ENCODE peak calls at places on chromosomes 2 and 18, in seven cellular contexts. V is esophagus muscularis mucosa, U is A549, D is body of pancreas, X is HCT116, G is adrenal gland, I is heart left ventricle. J is an unnamed sample.

GRCh38 chr2:64019975-64020281 is 700 bp upstream of the VPS54 start:
- DNase-seq in X (no peak), I (no peak), G (no peak), U (no peak), D (no peak), V (no peak), J (no peak)

GRCh38 chr18:79901665-79902064 is 49.8 kb downstream of the SLC66A2 start:
- DNase-seq in U (no peak), V (no peak), G (no peak), X (no peak), I (no peak), D (no peak), J (no peak)

GRCh38 chr2:215626812-215627281 is 191.0 kb upstream of the FN1 start:
- DNase-seq in V (no peak), D (no peak), I (no peak), X (no peak), G (no peak), U (no peak), J (no peak)

GRCh38 chr2:31228717-31229116 is 5.2 kb upstream of the EHD3 start:
- DNase-seq in X (no peak), I (no peak), D (no peak), G (no peak), V (no peak), U (no peak), J (no peak)

GRCh38 chr2:111900859-111901258 is 2.5 kb downstream of the MERTK start:
- DNase-seq in G (peak), V (peak), I (no peak), X (no peak), U (peak), D (peak), J (no peak)

GRCh38 chr2:212032032-212032431 is 506.6 kb downstream of the ERBB4 start:
- DNase-seq in X (no peak), G (no peak), V (no peak), I (no peak), D (no peak), U (no peak), J (no peak)

GRCh38 chr2:74316616-74317295 is 26.5 kb downstream of the SLC4A5 start:
- DNase-seq in X (no peak), D (no peak), I (no peak), G (no peak), U (no peak), V (no peak), J (no peak)

GRCh38 chr2:241582328-241582727 is 23.8 kb downstream of the BOK start:
- DNase-seq in X (no peak), U (no peak), D (no peak), I (no peak), G (no peak), V (no peak), J (no peak)

GRCh38 chr18:44453505-44453904 is 227.2 kb upstream of the SETBP1 start:
- DNase-seq in D (no peak), G (no peak), I (no peak), X (no peak), V (no peak), U (no peak), J (no peak)

GRCh38 chr2:206160124-206160806 is 570 bp downstream of the EEF1B2 start:
- DNase-seq in I (no peak), V (peak), U (no peak), D (peak), X (no peak), G (peak), J (no peak)

GRCh38 chr2:7034313-7034712 is 117.1 kb downstream of the RNF144A start:
- DNase-seq in I (no peak), D (peak), U (no peak), G (peak), V (no peak), X (no peak), J (no peak)

GRCh38 chr2:20052229-20052871 is 922 bp upstream of the LAPTM4A start:
- DNase-seq in U (peak), D (no peak), V (no peak), X (no peak), G (no peak), I (no peak), J (no peak)

GRCh38 chr2:20501974-20502373 is 55.1 kb downstream of the RHOB start:
- DNase-seq in D (no peak), X (no peak), G (peak), I (no peak), U (peak), V (no peak), J (peak)

GRCh38 chr2:85475801-85476610 is 57.5 kb downstream of the SH2D6 start:
- DNase-seq in X (no peak), G (no peak), I (no peak), D (no peak), U (no peak), V (no peak), J (no peak)

GRCh38 chr2:141392517-141393213 is 738.2 kb downstream of the LRP1B start:
- DNase-seq in X (no peak), G (no peak), U (peak), I (no peak), V (no peak), D (no peak), J (no peak)

GRCh38 chr18:79542876-79543750 is 136.5 kb upstream of the CTDP1 start:
- DNase-seq in V (no peak), X (no peak), I (peak), D (no peak), U (no peak), G (no peak), J (no peak)

GRCh38 chr2:147846382-147847081 is 1.7 kb downstream of the ACVR2A start:
- DNase-seq in U (no peak), D (no peak), I (no peak), G (no peak), V (no peak), X (no peak), J (no peak)

GRCh38 chr2:120436885-120437603 is 91.1 kb downstream of the INHBB start:
- DNase-seq in D (peak), I (no peak), V (no peak), X (peak), U (peak), G (peak), J (no peak)

GRCh38 chr2:9753665-9754531 is 89.4 kb upstream of the TAF1B start:
- DNase-seq in U (no peak), G (no peak), D (no peak), I (no peak), V (no peak), X (no peak), J (no peak)

GRCh38 chr2:33890686-33891085 is 291.6 kb upstream of the FAM98A start:
- DNase-seq in X (no peak), U (no peak), V (no peak), I (no peak), D (no peak), G (no peak), J (no peak)

GRCh38 chr2:218395826-218396687 is 3.6 kb upstream of the CTDSP1 start:
- DNase-seq in I (peak), V (peak), G (peak), D (peak), U (peak), X (peak), J (peak)

GRCh38 chr2:210630904-210631560 is 74.6 kb downstream of the CPS1 start:
- DNase-seq in X (no peak), U (no peak), G (no peak), V (no peak), I (no peak), D (no peak), J (no peak)

GRCh38 chr2:8525582-8526402 is 156.1 kb upstream of the ID2 start:
- DNase-seq in G (peak), V (no peak), X (no peak), U (no peak), D (peak), I (peak), J (peak)

GRCh38 chr2:17717666-17718065 is 35.9 kb downstream of the SMC6 start:
- DNase-seq in U (no peak), I (no peak), X (no peak), G (no peak), V (no peak), D (no peak), J (no peak)

GRCh38 chr2:55408098-55408882 is 11.4 kb downstream of the CCDC88A start:
- DNase-seq in G (no peak), U (no peak), V (no peak), X (no peak), I (no peak), D (no peak), J (no peak)

GRCh38 chr2:148674063-148675020 is 29.8 kb downstream of the EPC2 start:
- DNase-seq in I (no peak), U (peak), V (no peak), X (peak), G (no peak), D (no peak), J (no peak)

GRCh38 chr2:23988371-23988770 is 21.5 kb upstream of the MFSD2B start:
- DNase-seq in U (peak), D (no peak), X (no peak), G (no peak), V (no peak), I (no peak), J (no peak)

GRCh38 chr2:174967693-174968260 is 37.4 kb downstream of the CHN1 start:
- DNase-seq in D (no peak), X (no peak), G (peak), I (no peak), V (no peak), U (no peak), J (no peak)

GRCh38 chr2:86760371-86760770 is 30.3 kb downstream of the CD8A start:
- DNase-seq in I (no peak), X (no peak), U (no peak), G (no peak), D (no peak), V (no peak), J (no peak)

GRCh38 chr2:175111200-175111657 is 56.8 kb downstream of the ATF2 start:
- DNase-seq in G (no peak), X (peak), D (no peak), I (no peak), U (peak), V (no peak), J (no peak)

GRCh38 chr2:156331572-156332451 is 709 bp downstream of the NR4A2 start:
- DNase-seq in X (no peak), I (peak), V (no peak), U (peak), G (peak), D (peak), J (peak)

GRCh38 chr2:37881397-37881796 is 43.7 kb upstream of the RMDN2 start:
- DNase-seq in I (no peak), G (no peak), D (no peak), X (no peak), V (no peak), U (no peak), J (no peak)

GRCh38 chr18:31954349-31954748 is 11.4 kb upstream of the TRAPPC8 start:
- DNase-seq in U (no peak), D (no peak), I (no peak), G (peak), V (no peak), X (no peak), J (no peak)

GRCh38 chr18:47032945-47033344 is 2.5 kb downstream of the ELOA2 start:
- DNase-seq in G (no peak), I (no peak), X (no peak), V (no peak), U (no peak), D (no peak), J (no peak)

GRCh38 chr2:174634130-174635014 is 36.8 kb upstream of the WIPF1 start:
- DNase-seq in I (no peak), G (peak), U (no peak), D (peak), V (no peak), X (no peak), J (no peak)

GRCh38 chr2:157875720-157876065 is 437 bp downstream of the ACVR1 start:
- DNase-seq in I (peak), V (no peak), G (peak), X (no peak), D (peak), U (peak), J (peak)

GRCh38 chr2:157876066-157876770 is at the start of gene ACVR1:
- DNase-seq in X (peak), D (peak), V (peak), I (peak), U (peak), G (peak), J (peak)

GRCh38 chr2:157874278-157874825 is 1.8 kb downstream of the ACVR1 start:
- DNase-seq in V (no peak), D (no peak), I (peak), G (peak), U (no peak), X (no peak), J (peak)

GRCh38 chr2:157876771-157877108 is 610 bp upstream of the ACVR1 start:
- DNase-seq in X (no peak), U (no peak), G (no peak), D (no peak), I (no peak), V (no peak), J (no peak)

DNA sequence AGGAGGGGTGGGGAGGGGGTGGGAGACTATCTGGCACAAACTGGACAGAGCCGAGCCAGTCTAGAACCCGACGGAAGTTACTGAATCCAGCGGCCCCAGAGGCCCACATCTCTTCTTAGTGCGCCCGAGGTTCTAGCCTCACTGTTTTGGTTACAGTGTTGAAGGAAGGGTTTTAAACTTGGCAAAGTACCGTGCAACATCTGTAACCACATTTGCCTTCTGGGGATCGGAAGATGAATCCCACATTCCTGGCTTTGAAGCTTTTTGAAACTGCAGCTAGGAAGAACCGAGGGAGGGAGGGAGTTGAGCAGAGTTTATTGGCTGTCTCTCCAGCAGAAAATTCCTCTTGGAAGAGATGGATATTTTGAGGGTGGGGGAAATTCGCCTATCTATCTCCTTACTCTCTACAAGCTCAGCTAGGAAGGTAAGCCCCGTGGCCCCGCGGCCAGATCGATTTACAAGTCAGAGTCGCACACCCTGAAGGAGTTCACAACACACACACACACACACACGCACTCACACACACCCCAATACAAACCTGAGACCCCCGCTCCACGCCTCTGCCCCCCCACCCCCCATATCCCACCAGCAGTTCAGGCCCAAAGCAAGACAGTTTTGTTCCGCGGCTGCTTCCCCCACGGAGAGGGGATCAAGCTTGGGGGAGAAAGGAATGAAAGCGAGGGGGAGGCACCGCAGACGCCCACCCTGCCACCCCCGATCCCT is 972 bp downstream of the ACVR1 start:
- DNase-seq in D (peak), G (peak), X (no peak), I (peak), V (no peak), U (no peak), J (peak)
- TF ChIP-seq POLR2A in D (no peak), G (no peak), X (no peak), I (no peak), V (no peak), U (no peak), J (no peak)

GRCh38 chr2:231785822-231786176 is 446 bp upstream of the COPS7B start:
- DNase-seq in X (no peak), G (no peak), D (no peak), U (no peak), V (no peak), I (no peak), J (no peak)

GRCh38 chr2:231785413-231785812 is 832 bp upstream of the COPS7B start:
- DNase-seq in D (no peak), G (no peak), V (no peak), I (no peak), X (no peak), U (no peak), J (no peak)

GRCh38 chr2:231781798-231782726 is 980 bp upstream of the PDE6D start:
- DNase-seq in X (peak), D (peak), V (no peak), U (no peak), G (peak), I (no peak), J (no peak)

GRCh38 chr2:231780909-231781797 is at the start of gene PDE6D:
- DNase-seq in G (peak), X (peak), U (peak), D (peak), I (peak), V (peak), J (peak)

GRCh38 chr2:231780123-231780908 is 766 bp downstream of the PDE6D start:
- DNase-seq in I (no peak), V (no peak), G (peak), X (no peak), U (no peak), D (no peak), J (peak)
- H3K27ac ChIP-seq in I (peak), V (peak), G (peak), X (peak), U (peak), D (peak), J (peak)

GRCh38 chr2:61220768-61221167 is 58.8 kb downstream of the C2orf74 start:
- DNase-seq in X (no peak), V (no peak), U (no peak), D (no peak), G (no peak), I (no peak), J (no peak)

GRCh38 chr2:61218817-61219170 is 56.8 kb downstream of the C2orf74 start:
- DNase-seq in I (no peak), V (no peak), U (no peak), X (no peak), G (no peak), D (no peak), J (no peak)

GRCh38 chr2:61222567-61222966 is 60.6 kb downstream of the C2orf74 start:
- DNase-seq in I (no peak), U (no peak), V (no peak), X (no peak), G (no peak), D (no peak), J (no peak)

GRCh38 chr2:61218076-61218816 is 56.3 kb downstream of the C2orf74 start:
- DNase-seq in X (no peak), I (no peak), V (no peak), G (no peak), U (no peak), D (no peak), J (no peak)

GRCh38 chr2:61221819-61222218 is 59.8 kb downstream of the C2orf74 start:
- DNase-seq in U (no peak), X (no peak), G (no peak), V (no peak), D (no peak), I (no peak), J (no peak)
- TF ChIP-seq POLR2A in U (no peak), X (no peak), G (no peak), V (no peak), D (no peak), I (no peak), J (no peak)

DNA sequence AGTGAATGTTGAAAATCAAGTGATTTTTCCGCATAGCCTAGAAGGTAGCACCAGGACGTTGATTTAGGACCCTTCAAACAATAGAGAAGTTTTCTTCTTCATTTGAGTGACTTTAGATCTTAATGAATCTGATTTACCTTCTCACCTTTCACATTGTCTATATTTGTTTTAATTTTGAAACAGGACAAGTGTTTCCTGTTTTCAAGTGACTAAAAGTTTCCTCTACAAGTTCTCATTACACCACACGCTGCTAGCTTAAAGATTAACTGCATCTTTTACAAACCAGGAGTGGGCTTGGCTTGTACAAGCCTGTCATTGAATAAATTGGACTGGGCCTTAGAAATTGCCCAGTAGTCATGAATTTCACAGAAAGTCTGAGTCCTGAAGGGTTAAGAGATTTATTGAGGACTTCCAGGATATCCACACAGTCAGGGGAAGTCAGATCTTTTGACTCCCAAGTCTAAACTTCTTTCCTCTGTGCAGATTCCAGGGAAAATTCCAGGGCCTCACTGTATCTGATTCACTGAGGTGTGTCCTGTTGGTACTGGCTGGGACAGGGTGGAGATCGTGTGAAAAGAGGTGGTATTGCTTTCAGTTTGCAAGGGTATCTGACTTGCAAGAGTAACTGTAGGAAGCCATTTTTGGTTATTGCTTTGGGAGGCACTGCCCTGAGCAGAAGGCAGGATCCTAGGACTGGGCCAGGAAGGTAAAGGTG is 3.4 kb downstream of the SGPP2 start:
- DNase-seq in X (no peak), U (no peak), D (no peak), V (peak), I (no peak), G (no peak), J (no peak)
- H3K27ac ChIP-seq in X (no peak), U (no peak), D (peak), V (no peak), I (no peak), G (no peak), J (no peak)

GRCh38 chr2:240560480-240561324 is 545 bp downstream of the DUSP28 start:
- DNase-seq in G (peak), U (peak), I (peak), V (peak), X (peak), D (peak), J (peak)
- TF ChIP-seq POLR2A in G (peak), U (peak), I (peak), V (peak), X (peak), D (peak), J (peak)

GRCh38 chr2:62054029-62054791 is 141.7 kb upstream of the B3GNT2 start:
- DNase-seq in G (no peak), I (no peak), X (no peak), D (no peak), U (no peak), V (no peak), J (no peak)

GRCh38 chr2:62054916-62055315 is 141.0 kb upstream of the B3GNT2 start:
- DNase-seq in I (no peak), X (no peak), D (no peak), V (no peak), G (no peak), U (no peak), J (no peak)

GRCh38 chr2:62046141-62046540 is 140.7 kb downstream of the COMMD1 start:
- DNase-seq in G (no peak), I (no peak), U (no peak), X (no peak), V (no peak), D (no peak), J (no peak)

GRCh38 chr2:62055724-62056336 is 140.1 kb upstream of the B3GNT2 start:
- DNase-seq in G (no peak), U (no peak), I (no peak), V (no peak), X (no peak), D (no peak), J (no peak)

GRCh38 chr2:62050456-62051045 is 145.1 kb downstream of the COMMD1 start:
- DNase-seq in I (no peak), X (no peak), D (no peak), U (no peak), V (no peak), G (no peak), J (no peak)
- H3K27ac ChIP-seq in I (no peak), X (no peak), D (no peak), U (no peak), V (no peak), G (no peak), J (peak)

GRCh38 chr2:66024396-66024795 is 410.5 kb upstream of the MEIS1 start:
- DNase-seq in I (no peak), V (no peak), X (no peak), U (no peak), D (no peak), G (no peak), J (no peak)
- TF ChIP-seq POLR2A in I (no peak), V (no peak), X (no peak), U (no peak), D (no peak), G (no peak), J (no peak)

J was measured in uterus.